ENCODE peak calls at places on chromosome 4, in eight cellular contexts. One of them, this sample, is unnamed.

GRCh38 chr4:76673361-76673760 is 224.6 kb downstream of the SOWAHB start:
- DNase-seq in HepG2: no peak
- DNase-seq in A549: no peak
- DNase-seq in HCT116: no peak
- DNase-seq in SK-N-SH: no peak
- DNase-seq in GM12878: no peak
- DNase-seq in K562: no peak
- DNase-seq in H1: no peak
- DNase-seq in this sample: no peak

GRCh38 chr4:20268028-20268427 is 16.3 kb downstream of the SLIT2 start:
- DNase-seq in H1: no peak
- DNase-seq in HCT116: no peak
- DNase-seq in SK-N-SH: no peak
- DNase-seq in K562: no peak
- DNase-seq in A549: no peak
- DNase-seq in HepG2: no peak
- DNase-seq in GM12878: no peak
- DNase-seq in this sample: no peak

GRCh38 chr4:87717276-87718031 is 67.4 kb downstream of the DMP1 start:
- DNase-seq in K562: no peak
- DNase-seq in GM12878: no peak
- DNase-seq in A549: no peak
- DNase-seq in HCT116: no peak
- DNase-seq in HepG2: no peak
- DNase-seq in SK-N-SH: no peak
- DNase-seq in H1: no peak
- DNase-seq in this sample: no peak

GRCh38 chr4:86031927-86032326 is 327.9 kb downstream of the MAPK10 start:
- DNase-seq in HepG2: no peak
- DNase-seq in H1: no peak
- DNase-seq in HCT116: no peak
- DNase-seq in GM12878: no peak
- DNase-seq in SK-N-SH: no peak
- DNase-seq in K562: no peak
- DNase-seq in A549: no peak
- DNase-seq in this sample: no peak

GRCh38 chr4:134202136-134202535 is 547 bp upstream of the PABPC4L start:
- DNase-seq in HCT116: no peak
- DNase-seq in A549: no peak
- DNase-seq in HepG2: no peak
- DNase-seq in SK-N-SH: no peak
- DNase-seq in K562: no peak
- DNase-seq in H1: no peak
- DNase-seq in GM12878: no peak
- DNase-seq in this sample: no peak

GRCh38 chr4:112173593-112174559 is 28.6 kb downstream of the FAM241A start:
- DNase-seq in K562: no peak
- DNase-seq in HCT116: peak
- DNase-seq in HepG2: no peak
- DNase-seq in H1: no peak
- DNase-seq in SK-N-SH: no peak
- DNase-seq in A549: no peak
- DNase-seq in GM12878: no peak
- DNase-seq in this sample: no peak

GRCh38 chr4:150695162-150695561 is 113.2 kb downstream of the MAB21L2 start:
- DNase-seq in HCT116: no peak
- DNase-seq in H1: no peak
- DNase-seq in SK-N-SH: no peak
- DNase-seq in HepG2: no peak
- DNase-seq in GM12878: no peak
- DNase-seq in K562: no peak
- DNase-seq in A549: no peak
- DNase-seq in this sample: no peak

GRCh38 chr4:106530816-106531215 is 162.2 kb upstream of the GIMD1 start:
- DNase-seq in SK-N-SH: no peak
- DNase-seq in HepG2: no peak
- DNase-seq in HCT116: no peak
- DNase-seq in A549: no peak
- DNase-seq in GM12878: no peak
- DNase-seq in K562: no peak
- DNase-seq in H1: no peak
- DNase-seq in this sample: peak

GRCh38 chr4:183637461-183637860 is 21.5 kb downstream of the RWDD4 start:
- DNase-seq in HCT116: no peak
- DNase-seq in A549: no peak
- DNase-seq in HepG2: no peak
- DNase-seq in H1: no peak
- DNase-seq in K562: no peak
- DNase-seq in GM12878: no peak
- DNase-seq in SK-N-SH: no peak
- DNase-seq in this sample: peak

GRCh38 chr4:27318740-27319139 is 458.1 kb downstream of the STIM2 start:
- DNase-seq in K562: peak
- DNase-seq in HepG2: peak
- DNase-seq in GM12878: peak
- DNase-seq in HCT116: peak
- DNase-seq in H1: peak
- DNase-seq in A549: peak
- DNase-seq in SK-N-SH: peak
- DNase-seq in this sample: no peak

GRCh38 chr4:176769519-176769918 is 23.2 kb downstream of the VEGFC start:
- DNase-seq in A549: no peak
- DNase-seq in SK-N-SH: no peak
- DNase-seq in K562: no peak
- DNase-seq in HepG2: no peak
- DNase-seq in H1: no peak
- DNase-seq in GM12878: no peak
- DNase-seq in HCT116: no peak
- DNase-seq in this sample: peak

GRCh38 chr4:154044118-154044517 is 255.2 kb upstream of the SFRP2 start:
- DNase-seq in HCT116: no peak
- DNase-seq in SK-N-SH: no peak
- DNase-seq in A549: no peak
- DNase-seq in GM12878: no peak
- DNase-seq in K562: no peak
- DNase-seq in H1: no peak
- DNase-seq in HepG2: no peak
- DNase-seq in this sample: no peak

GRCh38 chr4:174434455-174434854 is 87.8 kb downstream of the HPGD start:
- DNase-seq in HCT116: no peak
- DNase-seq in GM12878: no peak
- DNase-seq in HepG2: no peak
- DNase-seq in A549: no peak
- DNase-seq in K562: no peak
- DNase-seq in SK-N-SH: no peak
- DNase-seq in H1: no peak
- DNase-seq in this sample: no peak

GRCh38 chr4:89681219-89681618 is 155.7 kb downstream of the SNCA start:
- DNase-seq in A549: no peak
- DNase-seq in K562: no peak
- DNase-seq in HepG2: peak
- DNase-seq in HCT116: peak
- DNase-seq in SK-N-SH: no peak
- DNase-seq in GM12878: no peak
- DNase-seq in H1: peak
- DNase-seq in this sample: no peak
- TF ChIP-seq MAX in A549: no peak
- TF ChIP-seq MAX in K562: no peak
- TF ChIP-seq MAX in HepG2: peak
- TF ChIP-seq MAX in HCT116: peak
- TF ChIP-seq MAX in SK-N-SH: no peak
- TF ChIP-seq MAX in GM12878: no peak
- TF ChIP-seq MAX in H1: no peak
- TF ChIP-seq MAX in this sample: no peak

DNA sequence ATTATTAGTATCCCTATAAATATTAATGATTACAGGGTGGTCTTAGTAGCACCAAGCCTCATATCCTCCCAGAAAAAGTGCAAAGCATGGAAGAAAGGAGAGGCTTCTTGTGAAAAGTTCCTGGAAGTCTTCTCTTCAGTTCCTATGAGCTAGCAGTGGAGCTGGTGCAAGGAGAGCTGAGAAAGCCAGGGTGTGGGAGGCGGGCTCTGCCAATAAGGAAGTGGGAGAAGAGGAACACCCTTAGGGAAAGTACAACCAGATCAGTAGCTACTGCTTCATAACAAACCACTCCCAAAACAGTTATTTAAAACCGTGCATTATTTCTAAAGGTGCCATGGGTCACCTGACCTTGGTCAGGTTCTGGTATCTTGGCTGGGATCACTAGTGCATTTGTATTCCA is 72.4 kb downstream of the MAP9 start:
- DNase-seq in HepG2: no peak
- DNase-seq in SK-N-SH: no peak
- DNase-seq in HCT116: no peak
- DNase-seq in K562: no peak
- DNase-seq in H1: no peak
- DNase-seq in A549: no peak
- DNase-seq in GM12878: no peak
- DNase-seq in this sample: no peak
- H3K4me2 ChIP-seq in HepG2: no peak
- H3K4me2 ChIP-seq in SK-N-SH: no peak
- H3K4me2 ChIP-seq in HCT116: no peak
- H3K4me2 ChIP-seq in K562: no peak
- H3K4me2 ChIP-seq in H1: no peak
- H3K4me2 ChIP-seq in A549: no peak
- H3K4me2 ChIP-seq in GM12878: no peak
- H3K4me2 ChIP-seq in this sample: no peak

GRCh38 chr4:121669163-121669550 is 27.6 kb downstream of the ANXA5 start:
- DNase-seq in SK-N-SH: no peak
- DNase-seq in HCT116: no peak
- DNase-seq in H1: no peak
- DNase-seq in HepG2: no peak
- DNase-seq in A549: no peak
- DNase-seq in K562: no peak
- DNase-seq in GM12878: no peak
- DNase-seq in this sample: no peak
- TF ChIP-seq MAX in SK-N-SH: no peak
- TF ChIP-seq MAX in HCT116: no peak
- TF ChIP-seq MAX in H1: no peak
- TF ChIP-seq MAX in HepG2: no peak
- TF ChIP-seq MAX in A549: no peak
- TF ChIP-seq MAX in K562: no peak
- TF ChIP-seq MAX in GM12878: no peak
- TF ChIP-seq MAX in this sample: no peak

GRCh38 chr4:40825014-40825838 is 75.5 kb downstream of the NSUN7 start:
- DNase-seq in SK-N-SH: no peak
- DNase-seq in HCT116: no peak
- DNase-seq in A549: no peak
- DNase-seq in HepG2: no peak
- DNase-seq in K562: no peak
- DNase-seq in GM12878: no peak
- DNase-seq in H1: no peak
- DNase-seq in this sample: no peak

GRCh38 chr4:40828661-40829060 is 78.9 kb downstream of the NSUN7 start:
- DNase-seq in HepG2: no peak
- DNase-seq in SK-N-SH: no peak
- DNase-seq in A549: no peak
- DNase-seq in K562: no peak
- DNase-seq in HCT116: no peak
- DNase-seq in H1: no peak
- DNase-seq in GM12878: no peak
- DNase-seq in this sample: no peak

GRCh38 chr4:40829586-40829985 is 79.8 kb downstream of the NSUN7 start:
- DNase-seq in H1: no peak
- DNase-seq in HCT116: no peak
- DNase-seq in A549: no peak
- DNase-seq in SK-N-SH: no peak
- DNase-seq in GM12878: no peak
- DNase-seq in HepG2: no peak
- DNase-seq in K562: no peak
- DNase-seq in this sample: no peak

GRCh38 chr4:40826821-40827220 is 77.1 kb downstream of the NSUN7 start:
- DNase-seq in GM12878: no peak
- DNase-seq in HepG2: no peak
- DNase-seq in K562: no peak
- DNase-seq in SK-N-SH: no peak
- DNase-seq in H1: no peak
- DNase-seq in HCT116: no peak
- DNase-seq in A549: no peak
- DNase-seq in this sample: no peak

DNA sequence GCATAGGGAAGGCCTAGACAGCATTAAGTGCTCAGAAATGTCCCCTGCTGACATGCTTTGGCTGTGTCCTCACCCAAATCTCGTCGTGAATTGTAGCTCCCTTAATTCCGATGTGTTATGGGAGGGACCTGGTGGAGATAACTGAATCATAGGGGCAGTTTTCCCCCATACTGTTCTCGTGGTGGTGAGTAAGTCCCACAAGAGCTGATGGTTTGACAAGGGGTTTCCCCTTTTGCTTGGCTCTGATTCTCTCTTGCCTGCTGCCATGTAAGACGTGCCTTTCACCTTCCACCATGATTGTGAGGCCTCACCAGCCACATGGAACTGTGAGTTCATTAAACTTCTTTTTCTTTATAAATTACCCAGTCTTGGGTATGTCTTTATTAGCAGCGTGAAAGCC is 78.0 kb downstream of the NSUN7 start:
- DNase-seq in H1: no peak
- DNase-seq in HepG2: no peak
- DNase-seq in SK-N-SH: no peak
- DNase-seq in A549: no peak
- DNase-seq in GM12878: no peak
- DNase-seq in K562: no peak
- DNase-seq in HCT116: no peak
- DNase-seq in this sample: no peak
- H3K4me2 ChIP-seq in H1: no peak
- H3K4me2 ChIP-seq in HepG2: no peak
- H3K4me2 ChIP-seq in SK-N-SH: no peak
- H3K4me2 ChIP-seq in A549: no peak
- H3K4me2 ChIP-seq in GM12878: no peak
- H3K4me2 ChIP-seq in K562: no peak
- H3K4me2 ChIP-seq in HCT116: no peak
- H3K4me2 ChIP-seq in this sample: no peak

GRCh38 chr4:113683143-113683542 is 78.4 kb downstream of the CAMK2D start:
- DNase-seq in SK-N-SH: no peak
- DNase-seq in H1: no peak
- DNase-seq in A549: no peak
- DNase-seq in HCT116: no peak
- DNase-seq in HepG2: no peak
- DNase-seq in K562: no peak
- DNase-seq in GM12878: peak
- DNase-seq in this sample: no peak
- TF ChIP-seq MAX in SK-N-SH: no peak
- TF ChIP-seq MAX in H1: no peak
- TF ChIP-seq MAX in A549: no peak
- TF ChIP-seq MAX in HCT116: no peak
- TF ChIP-seq MAX in HepG2: no peak
- TF ChIP-seq MAX in K562: no peak
- TF ChIP-seq MAX in GM12878: no peak
- TF ChIP-seq MAX in this sample: no peak